ENCODE peak calls at places on chromosomes 1 and 21, in six cellular contexts. L is activated T-cell treated with anti-CD3 and anti-CD28 coated beads, Interleukin-2, amount 50 U/mL, for 1 hour; B is NCI-H510A; O is lower leg skin; C is HT1080; U is NCI-H1105. P is an unnamed sample.

GRCh38 chr1:113396585-113396984 is 6.3 kb downstream of the MAGI3 start:
- DNase-seq in U (no peak), B (no peak), O (no peak), L (no peak), C (peak; percentile 82), P (no peak)

GRCh38 chr1:192678099-192678498 is 42.2 kb downstream of the RGS13 start:
- DNase-seq in C (no peak), B (no peak), U (no peak), O (no peak), L (no peak), P (no peak)

GRCh38 chr21:31713973-31714740 is 17.8 kb downstream of the SCAF4 start:
- DNase-seq in C (peak; percentile 24), O (no peak), B (no peak), L (no peak), U (no peak), P (no peak)

GRCh38 chr1:4689941-4690635 is 35.7 kb downstream of the AJAP1 start:
- DNase-seq in L (no peak), O (no peak), B (no peak), C (no peak), U (no peak), P (no peak)

GRCh38 chr1:3459051-3459908 is 4.8 kb downstream of the ARHGEF16 start:
- DNase-seq in O (no peak), C (no peak), U (no peak), B (no peak), L (no peak), P (no peak)

GRCh38 chr1:85116856-85117255 is 68.6 kb upstream of the MCOLN3 start:
- DNase-seq in B (no peak), C (no peak), L (no peak), O (no peak), U (no peak), P (no peak)

GRCh38 chr1:179817056-179817455 is 60.5 kb downstream of the TOR1AIP2 start:
- DNase-seq in B (no peak), O (no peak), U (no peak), C (no peak), L (no peak), P (no peak)

GRCh38 chr1:72280714-72281113 is 1.6 kb downstream of the NEGR1 start:
- DNase-seq in L (no peak), B (no peak), U (no peak), O (no peak), C (peak; percentile 6), P (no peak)

GRCh38 chr1:6832789-6833188 is 47.5 kb downstream of the CAMTA1 start:
- DNase-seq in U (peak; percentile 69), B (peak; percentile 95), L (no peak), O (no peak), C (no peak), P (peak; percentile 67)

GRCh38 chr1:205578780-205579571 is 52.8 kb downstream of the ELK4 start:
- DNase-seq in C (no peak), B (no peak), U (no peak), O (no peak), L (no peak), P (peak; percentile 45)

GRCh38 chr1:226644541-226645176 is 94.4 kb downstream of the ITPKB start:
- DNase-seq in U (no peak), B (no peak), C (no peak), L (peak; percentile 44), O (no peak), P (no peak)

GRCh38 chr1:221431068-221431651 is 310.7 kb downstream of the DUSP10 start:
- DNase-seq in B (no peak), U (no peak), L (no peak), C (no peak), O (no peak), P (no peak)

GRCh38 chr1:214491468-214492120 is 59.8 kb downstream of the PTPN14 start:
- DNase-seq in L (no peak), O (no peak), C (no peak), B (no peak), U (no peak), P (no peak)

GRCh38 chr1:159141584-159142518 is 29.6 kb upstream of the CADM3 start:
- DNase-seq in U (peak; percentile 91), O (no peak), B (no peak), L (no peak), C (peak; percentile 86), P (no peak)

GRCh38 chr1:41044197-41044596 is 22.7 kb upstream of the SLFNL1 start:
- DNase-seq in O (no peak), B (no peak), L (no peak), C (no peak), U (no peak), P (no peak)

GRCh38 chr1:232667094-232667780 is 37.3 kb upstream of the SIPA1L2 start:
- DNase-seq in O (no peak), C (no peak), L (no peak), U (no peak), B (no peak), P (no peak)

GRCh38 chr1:101996830-101997485 is at the start of gene OLFM3:
- DNase-seq in U (peak; percentile 59), L (no peak), C (peak; percentile 66), B (peak; percentile 25), O (no peak), P (no peak)

GRCh38 chr1:154327466-154328317 is 2.4 kb downstream of the ATP8B2 start:
- DNase-seq in U (peak; percentile 49), C (no peak), L (no peak), B (peak; percentile 73), O (no peak), P (peak; percentile 30)

GRCh38 chr21:21690068-21690665 is 692.0 kb downstream of the NCAM2 start:
- DNase-seq in O (no peak), B (no peak), L (no peak), C (no peak), U (no peak), P (no peak)

GRCh38 chr1:5667513-5668325 is 324.5 kb downstream of the NPHP4 start:
- DNase-seq in B (no peak), O (no peak), U (no peak), C (no peak), L (peak; percentile 24), P (no peak)

GRCh38 chr1:202964755-202965440 is 2.2 kb downstream of the CYB5R1 start:
- DNase-seq in B (peak; percentile 89), C (peak; percentile 2), O (no peak), U (peak; percentile 96), L (no peak), P (peak; percentile 100)

GRCh38 chr1:90850925-90851710 is 134.0 kb upstream of the BARHL2 start:
- DNase-seq in U (peak; percentile 79), O (peak; percentile 41), C (peak; percentile 51), B (peak; percentile 84), L (peak; percentile 82), P (no peak)

GRCh38 chr1:4110888-4111287 is 210.8 kb upstream of the C1orf174 start:
- DNase-seq in L (no peak), C (no peak), U (no peak), O (no peak), B (no peak), P (no peak)

GRCh38 chr1:202161151-202162048 is 998 bp upstream of the PTPN7 start:
- DNase-seq in L (peak; percentile 32), O (no peak), C (no peak), B (no peak), U (no peak), P (no peak)

GRCh38 chr1:186978596-186979556 is 150.1 kb downstream of the PLA2G4A start:
- DNase-seq in L (no peak), U (no peak), B (no peak), C (no peak), O (no peak), P (no peak)

GRCh38 chr1:212625781-212626450 is 17.4 kb downstream of the ATF3 start:
- DNase-seq in B (no peak), O (no peak), C (no peak), L (no peak), U (no peak), P (no peak)